ENCODE peak calls at places on chromosome 1, in nine cellular contexts. E, V, L, R, U, G, S, D and P are unnamed samples. For H3K4me1, the result is how much of the 10 kb centered on the place peaks cover.

GRCh38 chr1:45843474-45843905 is 40.1 kb downstream of the MAST2 start:
- DNase-seq in E (no peak), V (no peak), L (no peak), R (no peak), U (peak), G (no peak), S (no peak), D (peak), P (no peak)

GRCh38 chr1:210025870-210026269 is 87.9 kb downstream of the SYT14 start:
- DNase-seq in E (no peak), V (no peak), L (no peak), R (no peak), U (no peak), G (no peak), S (no peak), D (no peak), P (no peak)

GRCh38 chr1:167681024-167681423 is 40.8 kb upstream of the MPZL1 start:
- DNase-seq in E (no peak), V (no peak), L (no peak), R (no peak), U (no peak), G (no peak), S (no peak), D (no peak), P (no peak)

GRCh38 chr1:38500891-38501290 is 358.7 kb downstream of the RRAGC start:
- DNase-seq in E (no peak), V (no peak), L (no peak), R (no peak), U (no peak), G (no peak), S (no peak), D (no peak), P (no peak)

GRCh38 chr1:226108935-226109828 is 46.7 kb downstream of the H3-3A start:
- DNase-seq in E (no peak), V (peak), L (peak), R (peak), U (peak), G (no peak), S (no peak), D (no peak), P (peak)

GRCh38 chr1:8477199-8477982 is 159.5 kb downstream of the SLC45A1 start:
- DNase-seq in E (no peak), V (no peak), L (no peak), R (no peak), U (peak), G (no peak), S (no peak), D (peak), P (no peak)

GRCh38 chr1:211118407-211119102 is 15.4 kb downstream of the KCNH1 start:
- DNase-seq in E (no peak), V (no peak), L (no peak), R (no peak), U (peak), G (no peak), S (no peak), D (no peak), P (no peak)

GRCh38 chr1:222331765-222332164 is 216.1 kb downstream of the HHIPL2 start:
- DNase-seq in E (no peak), V (no peak), L (no peak), R (no peak), U (peak), G (no peak), S (no peak), D (no peak), P (no peak)

GRCh38 chr1:64917328-64917861 is 49.0 kb downstream of the JAK1 start:
- DNase-seq in E (no peak), V (peak), L (peak), R (no peak), U (peak), G (no peak), S (no peak), D (peak), P (peak)

GRCh38 chr1:159854693-159855192 is 7.7 kb downstream of the VSIG8 start:
- DNase-seq in E (peak), V (peak), L (peak), R (peak), U (peak), G (peak), S (peak), D (no peak), P (peak)

GRCh38 chr1:3211996-3212395 is 143.0 kb downstream of the PRDM16 start:
- DNase-seq in E (no peak), V (no peak), L (no peak), R (no peak), U (no peak), G (no peak), S (no peak), D (no peak), P (no peak)

GRCh38 chr1:87683557-87683956 is 354.9 kb downstream of the LMO4 start:
- DNase-seq in E (no peak), V (no peak), L (no peak), R (no peak), U (no peak), G (no peak), S (no peak), D (no peak), P (no peak)

GRCh38 chr1:23214640-23215039 is 2.7 kb downstream of the HTR1D start:
- DNase-seq in E (no peak), V (no peak), L (no peak), R (no peak), U (no peak), G (no peak), S (no peak), D (no peak), P (no peak)

GRCh38 chr1:198156111-198156744 is 570 bp upstream of the NEK7 start:
- DNase-seq in E (peak), V (peak), L (peak), R (peak), U (peak), G (peak), S (no peak), D (peak), P (peak)

GRCh38 chr1:201570158-201570885 is 31.4 kb downstream of the NAV1 start:
- DNase-seq in E (no peak), V (no peak), L (no peak), R (no peak), U (no peak), G (no peak), S (no peak), D (no peak), P (no peak)

GRCh38 chr1:46274224-46275029 is 26.9 kb downstream of the RAD54L start:
- DNase-seq in E (no peak), V (no peak), L (no peak), R (no peak), U (no peak), G (no peak), S (no peak), D (no peak), P (no peak)

GRCh38 chr1:94039514-94039870 is 81.5 kb downstream of the ABCA4 start:
- DNase-seq in E (peak), V (peak), L (peak), R (peak), U (peak), G (peak), S (peak), D (peak), P (peak)

GRCh38 chr1:109914587-109915240 is 4.1 kb downstream of the CSF1 start:
- DNase-seq in E (no peak), V (no peak), L (no peak), R (no peak), U (no peak), G (no peak), S (no peak), D (no peak), P (no peak)

GRCh38 chr1:64744492-64745180 is at the start of gene RAVER2:
- DNase-seq in E (peak), V (peak), L (peak), R (peak), U (peak), G (peak), S (peak), D (no peak), P (peak)

GRCh38 chr1:6489799-6490180 is 1.7 kb downstream of the PLEKHG5 start:
- DNase-seq in E (no peak), V (peak), L (peak), R (peak), U (peak), G (peak), S (peak), D (peak), P (peak)

GRCh38 chr1:204920967-204921366 is 50.3 kb downstream of the NFASC start:
- DNase-seq in E (no peak), V (no peak), L (no peak), R (no peak), U (no peak), G (no peak), S (peak), D (no peak), P (no peak)
- H3K4me1 ChIP-seq in E (under half), V (under half), L (under half), R (under half), U (under half), G (under half), S (under half), D (under half), P (under half)

GRCh38 chr1:231776006-231776707 is 149.6 kb downstream of the DISC1 start:
- DNase-seq in E (no peak), V (no peak), L (no peak), R (no peak), U (peak), G (no peak), S (no peak), D (no peak), P (no peak)

GRCh38 chr1:231774719-231775322 is 148.2 kb downstream of the DISC1 start:
- DNase-seq in E (no peak), V (no peak), L (no peak), R (no peak), U (no peak), G (no peak), S (no peak), D (no peak), P (no peak)

GRCh38 chr1:231770776-231771175 is 144.2 kb downstream of the DISC1 start:
- DNase-seq in E (no peak), V (no peak), L (no peak), R (no peak), U (no peak), G (no peak), S (no peak), D (no peak), P (no peak)
- TF ChIP-seq CTCF in E (no peak), V (no peak), L (no peak), R (no peak), U (no peak), G (no peak), S (no peak), D (no peak), P (no peak)

GRCh38 chr1:43558346-43558841 is 27.7 kb downstream of the PTPRF start:
- DNase-seq in E (no peak), V (no peak), L (no peak), R (peak), U (peak), G (peak), S (no peak), D (no peak), P (no peak)
- H3K27ac ChIP-seq in E (no peak), V (no peak), L (no peak), R (no peak), U (peak), G (no peak), S (no peak), D (no peak), P (no peak)

GRCh38 chr1:1883092-1883858 is 7.6 kb downstream of the GNB1 start:
- DNase-seq in E (no peak), V (no peak), L (no peak), R (no peak), U (no peak), G (no peak), S (no peak), D (no peak), P (no peak)
- H3K4me1 ChIP-seq in E (under half), V (half or more), L (under half), R (under half), U (under half), G (under half), S (under half), D (under half), P (under half)

GRCh38 chr1:106037526-106037925 is 1018.9 kb upstream of the PRMT6 start:
- DNase-seq in E (no peak), V (no peak), L (no peak), R (no peak), U (no peak), G (no peak), S (no peak), D (no peak), P (no peak)

DNA sequence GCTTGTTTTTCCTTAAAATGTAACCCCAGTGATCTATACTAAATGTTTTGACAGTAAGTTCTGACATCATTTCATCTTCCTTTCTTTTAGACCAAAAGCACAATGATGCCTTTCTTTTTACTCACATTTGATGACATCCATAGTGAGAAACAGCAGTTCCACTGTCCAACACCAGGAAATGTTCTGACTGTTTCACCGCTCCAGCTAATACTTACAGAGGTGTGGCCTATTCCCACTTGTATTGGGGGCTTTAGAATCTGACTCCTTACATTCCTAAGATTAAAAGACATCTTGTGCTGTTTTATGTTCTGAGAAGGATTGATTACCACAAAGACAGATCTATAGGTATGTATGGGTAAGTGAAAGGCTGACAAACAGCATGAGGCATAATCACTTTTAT is 1018.2 kb upstream of the PRMT6 start:
- DNase-seq in E (no peak), V (no peak), L (no peak), R (no peak), U (no peak), G (no peak), S (no peak), D (no peak), P (no peak)
- TF ChIP-seq CTCF in E (no peak), V (no peak), L (no peak), R (no peak), U (no peak), G (no peak), S (no peak), D (no peak), P (peak)

DNA sequence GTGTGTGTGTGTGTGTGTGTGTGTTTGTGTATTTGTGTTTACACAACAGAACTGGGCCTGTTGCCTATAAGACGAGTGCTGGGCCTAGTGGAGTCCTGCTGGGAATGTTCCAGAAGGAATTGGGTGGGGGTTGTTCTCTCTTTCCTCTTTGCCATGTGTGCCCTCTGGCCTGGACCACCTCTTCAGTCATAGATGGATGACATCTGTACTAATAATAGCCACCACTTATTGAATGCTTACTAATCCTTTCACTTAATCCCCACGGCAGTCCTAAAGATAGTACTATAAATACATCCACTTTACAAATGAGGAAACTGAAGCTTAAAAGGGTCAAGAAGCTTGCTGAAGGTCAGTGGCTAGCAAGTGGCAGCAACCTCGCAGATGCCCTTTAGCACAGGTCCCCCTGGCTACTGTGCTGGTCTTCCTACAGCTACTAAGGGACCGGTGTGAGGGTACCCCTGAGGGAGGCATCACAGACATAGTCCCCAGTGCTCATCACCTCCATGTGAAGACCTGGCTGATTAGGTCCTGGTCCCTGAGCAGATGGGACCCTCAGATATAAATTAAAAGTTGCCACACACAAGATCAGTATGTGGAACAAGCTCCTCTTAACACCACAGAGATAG is 55.2 kb upstream of the KIF1B start:
- DNase-seq in E (no peak), V (no peak), L (peak), R (no peak), U (no peak), G (no peak), S (no peak), D (no peak), P (no peak)
- H3K27ac ChIP-seq in E (no peak), V (peak), L (peak), R (no peak), U (no peak), G (no peak), S (no peak), D (no peak), P (no peak)

GRCh38 chr1:51247499-51247898 is 11.4 kb downstream of the RNF11 start:
- DNase-seq in E (no peak), V (no peak), L (no peak), R (no peak), U (no peak), G (no peak), S (no peak), D (no peak), P (no peak)
- H3K4me1 ChIP-seq in E (under half), V (half or more), L (under half), R (under half), U (under half), G (under half), S (under half), D (under half), P (under half)

GRCh38 chr1:241838831-241839365 is 9.1 kb upstream of the EXO1 start:
- DNase-seq in E (no peak), V (no peak), L (no peak), R (no peak), U (no peak), G (no peak), S (no peak), D (no peak), P (no peak)

GRCh38 chr1:241837413-241837812 is 10.6 kb upstream of the EXO1 start:
- DNase-seq in E (no peak), V (no peak), L (no peak), R (no peak), U (no peak), G (no peak), S (no peak), D (no peak), P (no peak)

GRCh38 chr1:241837901-241838300 is 10.1 kb upstream of the EXO1 start:
- DNase-seq in E (no peak), V (no peak), L (no peak), R (no peak), U (peak), G (no peak), S (no peak), D (no peak), P (no peak)

GRCh38 chr1:241834733-241835377 is 13.1 kb upstream of the EXO1 start:
- DNase-seq in E (no peak), V (no peak), L (no peak), R (no peak), U (peak), G (no peak), S (no peak), D (peak), P (no peak)

GRCh38 chr1:241836944-241837343 is 11.1 kb upstream of the EXO1 start:
- DNase-seq in E (no peak), V (no peak), L (no peak), R (no peak), U (no peak), G (no peak), S (no peak), D (no peak), P (no peak)
- TF ChIP-seq CTCF in E (no peak), V (no peak), L (no peak), R (no peak), U (no peak), G (no peak), S (no peak), D (no peak), P (no peak)